ENCODE peak calls at places on chromosomes 3 and 15, in six cellular contexts. W is H7; D is activated naive CD4-positive, alpha-beta T cell treated with anti-CD3 and anti-CD28 coated beads for 36 hours; N is stimulated activated CD8-positive, alpha-beta memory T cell treated with anti-CD3 and anti-CD28 coated beads, Interleukin-7, amount 100 ng/mL, for 24 hours; E is fibroblast of pulmonary artery; U is Calu3. I is an unnamed sample.

GRCh38 chr3:46359748-46360509 is 6.0 kb downstream of the CCR2 start:
- DNase-seq in W (no peak), D (peak; percentile 54), N (no peak), E (no peak), U (no peak), I (peak; percentile 51)

GRCh38 chr3:179969525-179969924 is 67.2 kb downstream of the PEX5L start:
- DNase-seq in W (no peak), D (peak; percentile 5), N (no peak), E (peak; percentile 16), U (peak; percentile 16), I (no peak)

GRCh38 chr3:145333931-145334330 is 827.1 kb downstream of the PLOD2 start:
- DNase-seq in W (no peak), D (no peak), N (no peak), E (no peak), U (no peak), I (no peak)

GRCh38 chr3:119579366-119580147 is at the start of gene ADPRH:
- DNase-seq in W (peak; percentile 92), D (peak; percentile 66), N (no peak), E (peak; percentile 62), U (peak; percentile 70), I (peak; percentile 74)

GRCh38 chr15:101049282-101049681 is 130.1 kb downstream of the LRRK1 start:
- DNase-seq in W (peak; percentile 40), D (no peak), N (no peak), E (no peak), U (no peak), I (no peak)

GRCh38 chr3:143199998-143200909 is 80.7 kb downstream of the CHST2 start:
- DNase-seq in W (no peak), D (no peak), N (no peak), E (no peak), U (no peak), I (no peak)

GRCh38 chr3:100891033-100891432 is 102.2 kb downstream of the ABI3BP start:
- DNase-seq in W (no peak), D (no peak), N (no peak), E (peak; percentile 77), U (no peak), I (no peak)

GRCh38 chr3:138461246-138461645 is 26.8 kb downstream of the ESYT3 start:
- DNase-seq in W (no peak), D (no peak), N (no peak), E (peak; percentile 16), U (no peak), I (no peak)

GRCh38 chr3:145188079-145188785 is 972.8 kb downstream of the PLOD2 start:
- DNase-seq in W (no peak), D (no peak), N (no peak), E (no peak), U (no peak), I (no peak)

GRCh38 chr15:57866149-57866736 is 159.7 kb downstream of the POLR2M start:
- DNase-seq in W (peak; percentile 45), D (peak; percentile 74), N (no peak), E (peak; percentile 71), U (peak; percentile 86), I (peak; percentile 78)

GRCh38 chr3:158725348-158725966 is 6.8 kb downstream of the RARRES1 start:
- DNase-seq in W (no peak), D (no peak), N (no peak), E (peak; percentile 93), U (no peak), I (peak; percentile 27)

I was measured in activated CD8-positive, alpha-beta T cell treated with anti-CD3 and anti-CD28 coated beads for 36 hours.